ENCODE peak calls at places on chromosomes 13 and 19, in seven cellular contexts. One of them, this sample, is unnamed.

GRCh38 chr19:36182612-36183454 is 30.6 kb upstream of the COX7A1 start:
- DNase-seq in cardiac muscle cell: peak; percentile 33
- DNase-seq in prostate gland: no peak
- DNase-seq in epithelial cell of esophagus: peak; percentile 56
- DNase-seq in heart left ventricle: no peak
- DNase-seq in GM13976: no peak
- DNase-seq in heart right ventricle: no peak
- DNase-seq in this sample: no peak

GRCh38 chr19:58022283-58022660 is 11.6 kb upstream of the ZSCAN1 start:
- DNase-seq in GM13976: no peak
- DNase-seq in epithelial cell of esophagus: no peak
- DNase-seq in heart left ventricle: no peak
- DNase-seq in prostate gland: no peak
- DNase-seq in cardiac muscle cell: no peak
- DNase-seq in heart right ventricle: no peak
- DNase-seq in this sample: no peak

GRCh38 chr19:56423276-56423984 is 19.3 kb downstream of the ZNF583 start:
- DNase-seq in heart right ventricle: no peak
- DNase-seq in cardiac muscle cell: no peak
- DNase-seq in GM13976: no peak
- DNase-seq in epithelial cell of esophagus: no peak
- DNase-seq in heart left ventricle: no peak
- DNase-seq in prostate gland: no peak
- DNase-seq in this sample: no peak

GRCh38 chr19:33689138-33689746 is 67.5 kb downstream of the CHST8 start:
- DNase-seq in epithelial cell of esophagus: no peak
- DNase-seq in cardiac muscle cell: no peak
- DNase-seq in prostate gland: no peak
- DNase-seq in heart left ventricle: no peak
- DNase-seq in heart right ventricle: no peak
- DNase-seq in GM13976: no peak
- DNase-seq in this sample: peak; percentile 10

GRCh38 chr19:52570005-52570861 is at the start of gene ZNF701:
- DNase-seq in prostate gland: peak; percentile 95
- DNase-seq in heart right ventricle: peak; percentile 95
- DNase-seq in GM13976: peak; percentile 90
- DNase-seq in cardiac muscle cell: peak; percentile 96
- DNase-seq in epithelial cell of esophagus: peak; percentile 93
- DNase-seq in heart left ventricle: peak; percentile 96
- DNase-seq in this sample: peak; percentile 95

GRCh38 chr13:48876289-48876688 is 99.4 kb upstream of the FNDC3A start:
- DNase-seq in GM13976: no peak
- DNase-seq in cardiac muscle cell: no peak
- DNase-seq in epithelial cell of esophagus: no peak
- DNase-seq in heart left ventricle: no peak
- DNase-seq in heart right ventricle: no peak
- DNase-seq in prostate gland: no peak
- DNase-seq in this sample: no peak

GRCh38 chr19:18698321-18699167 is 15.1 kb downstream of the CRTC1 start:
- DNase-seq in GM13976: no peak
- DNase-seq in heart right ventricle: no peak
- DNase-seq in heart left ventricle: no peak
- DNase-seq in cardiac muscle cell: no peak
- DNase-seq in epithelial cell of esophagus: no peak
- DNase-seq in prostate gland: no peak
- DNase-seq in this sample: no peak

GRCh38 chr19:44677019-44677809 is 5.9 kb downstream of the CEACAM19 start:
- DNase-seq in heart left ventricle: no peak
- DNase-seq in cardiac muscle cell: peak; percentile 63
- DNase-seq in heart right ventricle: no peak
- DNase-seq in GM13976: no peak
- DNase-seq in epithelial cell of esophagus: peak; percentile 65
- DNase-seq in prostate gland: no peak
- DNase-seq in this sample: no peak

GRCh38 chr19:51695702-51696315 is 2.7 kb downstream of the SPACA6 start:
- DNase-seq in heart left ventricle: no peak
- DNase-seq in epithelial cell of esophagus: no peak
- DNase-seq in GM13976: no peak
- DNase-seq in heart right ventricle: no peak
- DNase-seq in prostate gland: no peak
- DNase-seq in cardiac muscle cell: no peak
- DNase-seq in this sample: no peak

GRCh38 chr13:75749407-75749806 is 113.3 kb downstream of the LMO7 start:
- DNase-seq in cardiac muscle cell: peak; percentile 34
- DNase-seq in epithelial cell of esophagus: no peak
- DNase-seq in prostate gland: peak; percentile 57
- DNase-seq in heart right ventricle: no peak
- DNase-seq in heart left ventricle: no peak
- DNase-seq in GM13976: no peak
- DNase-seq in this sample: peak; percentile 45

GRCh38 chr13:99501952-99502310 is 659 bp downstream of the TM9SF2 start:
- DNase-seq in cardiac muscle cell: peak; percentile 35
- DNase-seq in epithelial cell of esophagus: peak; percentile 46
- DNase-seq in GM13976: no peak
- DNase-seq in prostate gland: peak; percentile 6
- DNase-seq in heart left ventricle: no peak
- DNase-seq in heart right ventricle: no peak
- DNase-seq in this sample: no peak

GRCh38 chr19:30671622-30672051 is 299.5 kb downstream of the ZNF536 start:
- DNase-seq in heart left ventricle: peak; percentile 76
- DNase-seq in heart right ventricle: peak; percentile 55
- DNase-seq in epithelial cell of esophagus: no peak
- DNase-seq in prostate gland: no peak
- DNase-seq in cardiac muscle cell: peak; percentile 28
- DNase-seq in GM13976: no peak
- DNase-seq in this sample: no peak

GRCh38 chr13:95564948-95565347 is 12.4 kb downstream of the CLDN10 start:
- DNase-seq in prostate gland: no peak
- DNase-seq in GM13976: no peak
- DNase-seq in heart right ventricle: no peak
- DNase-seq in epithelial cell of esophagus: peak; percentile 79
- DNase-seq in heart left ventricle: no peak
- DNase-seq in cardiac muscle cell: peak; percentile 89
- DNase-seq in this sample: no peak

GRCh38 chr19:41206456-41206855 is 12.6 kb upstream of the AXL start:
- DNase-seq in cardiac muscle cell: no peak
- DNase-seq in heart left ventricle: no peak
- DNase-seq in prostate gland: no peak
- DNase-seq in epithelial cell of esophagus: no peak
- DNase-seq in GM13976: no peak
- DNase-seq in heart right ventricle: no peak
- DNase-seq in this sample: no peak

GRCh38 chr19:49534632-49535385 is 7.0 kb downstream of the RCN3 start:
- DNase-seq in epithelial cell of esophagus: no peak
- DNase-seq in heart left ventricle: no peak
- DNase-seq in heart right ventricle: no peak
- DNase-seq in cardiac muscle cell: no peak
- DNase-seq in prostate gland: no peak
- DNase-seq in GM13976: no peak
- DNase-seq in this sample: no peak

GRCh38 chr19:13652810-13653590 is 111.3 kb upstream of the MRI1 start:
- DNase-seq in heart left ventricle: no peak
- DNase-seq in cardiac muscle cell: no peak
- DNase-seq in heart right ventricle: no peak
- DNase-seq in GM13976: no peak
- DNase-seq in prostate gland: no peak
- DNase-seq in epithelial cell of esophagus: no peak
- DNase-seq in this sample: no peak

GRCh38 chr19:5397804-5398692 is 57.2 kb upstream of the ZNRF4 start:
- DNase-seq in heart right ventricle: no peak
- DNase-seq in heart left ventricle: no peak
- DNase-seq in prostate gland: no peak
- DNase-seq in cardiac muscle cell: peak; percentile 11
- DNase-seq in epithelial cell of esophagus: no peak
- DNase-seq in GM13976: no peak
- DNase-seq in this sample: no peak

GRCh38 chr19:11115895-11116446 is 26.7 kb downstream of the LDLR start:
- DNase-seq in prostate gland: no peak
- DNase-seq in epithelial cell of esophagus: no peak
- DNase-seq in cardiac muscle cell: no peak
- DNase-seq in heart right ventricle: no peak
- DNase-seq in GM13976: no peak
- DNase-seq in heart left ventricle: no peak
- DNase-seq in this sample: no peak

GRCh38 chr13:47621931-47622330 is 379.1 kb downstream of the SUCLA2 start:
- DNase-seq in prostate gland: no peak
- DNase-seq in GM13976: no peak
- DNase-seq in cardiac muscle cell: peak; percentile 73
- DNase-seq in heart right ventricle: no peak
- DNase-seq in heart left ventricle: no peak
- DNase-seq in epithelial cell of esophagus: peak; percentile 43
- DNase-seq in this sample: no peak

GRCh38 chr19:45110811-45111210 is 17.8 kb downstream of the PPP1R37 start:
- DNase-seq in cardiac muscle cell: no peak
- DNase-seq in heart left ventricle: no peak
- DNase-seq in prostate gland: no peak
- DNase-seq in heart right ventricle: no peak
- DNase-seq in epithelial cell of esophagus: no peak
- DNase-seq in GM13976: no peak
- DNase-seq in this sample: no peak

GRCh38 chr13:28714651-28715050 is 4.1 kb downstream of the SLC46A3 start:
- DNase-seq in GM13976: no peak
- DNase-seq in cardiac muscle cell: no peak
- DNase-seq in heart right ventricle: no peak
- DNase-seq in heart left ventricle: no peak
- DNase-seq in prostate gland: no peak
- DNase-seq in epithelial cell of esophagus: no peak
- DNase-seq in this sample: no peak

GRCh38 chr19:35084078-35084762 is 31.4 kb upstream of the FXYD3 start:
- DNase-seq in prostate gland: no peak
- DNase-seq in cardiac muscle cell: no peak
- DNase-seq in heart left ventricle: no peak
- DNase-seq in epithelial cell of esophagus: no peak
- DNase-seq in GM13976: no peak
- DNase-seq in heart right ventricle: no peak
- DNase-seq in this sample: no peak

GRCh38 chr19:35122687-35123551 is 7.3 kb downstream of the FXYD3 start:
- DNase-seq in cardiac muscle cell: no peak
- DNase-seq in heart right ventricle: no peak
- DNase-seq in epithelial cell of esophagus: peak; percentile 94
- DNase-seq in prostate gland: no peak
- DNase-seq in heart left ventricle: no peak
- DNase-seq in GM13976: no peak
- DNase-seq in this sample: no peak

GRCh38 chr13:34988330-34988791 is 46.3 kb downstream of the NBEA start:
- DNase-seq in heart left ventricle: no peak
- DNase-seq in heart right ventricle: no peak
- DNase-seq in GM13976: no peak
- DNase-seq in prostate gland: no peak
- DNase-seq in epithelial cell of esophagus: no peak
- DNase-seq in cardiac muscle cell: no peak
- DNase-seq in this sample: no peak

GRCh38 chr19:47540748-47541147 is 25.9 kb upstream of the NAPA start:
- DNase-seq in heart right ventricle: no peak
- DNase-seq in heart left ventricle: no peak
- DNase-seq in cardiac muscle cell: peak; percentile 65
- DNase-seq in GM13976: no peak
- DNase-seq in epithelial cell of esophagus: peak; percentile 19
- DNase-seq in prostate gland: no peak
- DNase-seq in this sample: no peak
- TF ChIP-seq CTCF in heart right ventricle: no peak
- TF ChIP-seq CTCF in heart left ventricle: no peak
- TF ChIP-seq CTCF in cardiac muscle cell: peak; percentile 50
- TF ChIP-seq CTCF in GM13976: no peak
- TF ChIP-seq CTCF in epithelial cell of esophagus: peak; percentile 33
- TF ChIP-seq CTCF in prostate gland: no peak
- TF ChIP-seq CTCF in this sample: peak; percentile 28

DNA sequence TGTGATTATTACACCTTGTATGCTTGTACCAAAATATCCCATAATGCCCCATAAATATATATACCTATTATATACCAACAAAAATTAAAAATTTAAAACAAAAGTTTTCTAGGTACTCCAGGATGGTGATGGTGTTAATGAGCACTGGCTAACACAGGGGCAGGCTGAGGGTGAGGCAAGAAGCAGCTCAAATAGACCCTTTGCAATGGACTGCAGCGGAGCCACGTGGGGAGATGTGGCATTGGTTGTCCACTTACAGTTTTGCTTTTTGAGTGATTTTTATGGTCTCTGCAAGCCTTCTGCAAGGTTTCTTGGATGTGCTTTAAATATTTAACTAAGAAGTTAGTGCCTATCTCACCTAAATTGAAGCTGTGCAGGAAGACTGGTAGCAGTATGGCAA is 132.9 kb downstream of the RAP2A start:
- DNase-seq in heart right ventricle: no peak
- DNase-seq in cardiac muscle cell: no peak
- DNase-seq in prostate gland: no peak
- DNase-seq in GM13976: no peak
- DNase-seq in epithelial cell of esophagus: no peak
- DNase-seq in heart left ventricle: no peak
- DNase-seq in this sample: no peak
- TF ChIP-seq CTCF in heart right ventricle: no peak
- TF ChIP-seq CTCF in cardiac muscle cell: no peak
- TF ChIP-seq CTCF in prostate gland: no peak
- TF ChIP-seq CTCF in GM13976: no peak
- TF ChIP-seq CTCF in epithelial cell of esophagus: no peak
- TF ChIP-seq CTCF in heart left ventricle: no peak
- TF ChIP-seq CTCF in this sample: no peak

DNA sequence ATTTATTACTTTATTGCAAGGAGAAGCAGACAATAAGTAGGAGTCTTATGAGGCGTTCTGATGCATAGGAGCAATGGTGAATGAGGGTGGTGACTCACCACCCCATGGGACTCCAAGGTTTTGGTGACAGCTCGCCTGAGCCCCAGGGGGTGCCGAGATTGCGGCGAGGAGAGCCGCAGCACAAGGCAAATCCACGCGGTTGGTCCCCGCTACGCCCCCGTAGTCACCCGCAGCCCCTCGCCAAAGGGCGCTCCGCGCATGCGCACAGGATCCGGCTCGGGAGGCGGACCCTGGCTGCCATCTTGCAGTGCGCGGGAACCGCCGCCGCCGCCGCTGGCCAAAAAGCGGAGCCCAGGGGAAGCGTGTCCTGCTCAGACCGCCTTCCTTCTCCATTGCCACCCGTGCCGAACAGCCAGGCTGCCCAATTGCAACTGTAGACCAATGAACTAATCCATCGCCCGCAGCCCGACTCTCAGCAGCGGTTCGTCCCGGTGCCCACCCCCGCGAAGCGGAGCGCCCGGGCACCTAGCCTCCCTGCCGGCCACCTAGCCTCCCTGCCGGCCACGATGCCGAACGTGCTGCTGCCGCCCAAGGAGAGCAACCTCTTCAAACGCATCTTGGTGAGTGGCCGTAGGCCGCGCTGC is at the start of gene NAA16:
- DNase-seq in prostate gland: peak; percentile 73
- DNase-seq in GM13976: peak; percentile 97
- DNase-seq in heart left ventricle: peak; percentile 94
- DNase-seq in heart right ventricle: peak; percentile 94
- DNase-seq in cardiac muscle cell: peak; percentile 93
- DNase-seq in epithelial cell of esophagus: peak; percentile 81
- DNase-seq in this sample: peak; percentile 87
- TF ChIP-seq CTCF in prostate gland: peak; percentile 38
- TF ChIP-seq CTCF in GM13976: no peak
- TF ChIP-seq CTCF in heart left ventricle: peak; percentile 25
- TF ChIP-seq CTCF in heart right ventricle: no peak
- TF ChIP-seq CTCF in cardiac muscle cell: no peak
- TF ChIP-seq CTCF in epithelial cell of esophagus: no peak
- TF ChIP-seq CTCF in this sample: no peak

DNA sequence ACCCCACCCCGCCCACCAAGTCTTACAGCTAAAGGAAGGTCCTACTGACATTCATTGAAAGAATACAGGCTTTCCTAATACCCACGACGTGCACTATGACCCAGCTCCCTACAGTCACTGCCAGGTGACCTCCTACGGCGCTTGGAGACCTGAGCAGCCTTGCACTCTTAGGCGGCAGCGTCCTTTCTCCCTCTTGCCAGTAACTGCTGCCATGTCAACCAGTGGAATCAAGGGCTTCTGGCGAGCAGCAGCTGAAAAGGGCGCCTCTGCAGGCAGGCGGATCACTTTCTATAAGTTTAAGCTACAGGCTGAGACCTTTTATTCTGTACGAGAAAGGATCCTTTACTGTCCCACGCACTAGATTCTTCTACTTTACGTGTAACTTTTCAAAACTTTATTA is 2.0 kb downstream of the KCTD12 start:
- DNase-seq in heart right ventricle: peak; percentile 45
- DNase-seq in cardiac muscle cell: peak; percentile 73
- DNase-seq in prostate gland: no peak
- DNase-seq in GM13976: no peak
- DNase-seq in epithelial cell of esophagus: peak; percentile 40
- DNase-seq in heart left ventricle: peak; percentile 38
- DNase-seq in this sample: no peak
- TF ChIP-seq CTCF in heart right ventricle: no peak
- TF ChIP-seq CTCF in cardiac muscle cell: peak; percentile 68
- TF ChIP-seq CTCF in prostate gland: no peak
- TF ChIP-seq CTCF in GM13976: no peak
- TF ChIP-seq CTCF in epithelial cell of esophagus: peak; percentile 50
- TF ChIP-seq CTCF in heart left ventricle: peak; percentile 48
- TF ChIP-seq CTCF in this sample: no peak

This sample was measured in tibial artery.